ENCODE peak calls at places on chromosome 6, in four cellular contexts. One of them, this sample, is unnamed.

GRCh38 chr6:3607171-3607570 is 144.3 kb downstream of the PXDC1 start:
- DNase-seq in GM13977: no peak
- DNase-seq in type B pancreatic cell: no peak
- DNase-seq in right atrium auricular region: no peak
- DNase-seq in this sample: no peak

GRCh38 chr6:37650071-37650481 is 47.6 kb downstream of the MDGA1 start:
- DNase-seq in GM13977: peak
- DNase-seq in type B pancreatic cell: no peak
- DNase-seq in right atrium auricular region: no peak
- DNase-seq in this sample: no peak

GRCh38 chr6:50655848-50656453 is 57.4 kb upstream of the TFAP2D start:
- DNase-seq in GM13977: peak
- DNase-seq in type B pancreatic cell: no peak
- DNase-seq in right atrium auricular region: no peak
- DNase-seq in this sample: peak

GRCh38 chr6:130140084-130140483 is 82.7 kb downstream of the SAMD3 start:
- DNase-seq in GM13977: no peak
- DNase-seq in type B pancreatic cell: no peak
- DNase-seq in right atrium auricular region: no peak
- DNase-seq in this sample: no peak

GRCh38 chr6:23027281-23027680 is 457.9 kb downstream of the HDGFL1 start:
- DNase-seq in GM13977: no peak
- DNase-seq in type B pancreatic cell: no peak
- DNase-seq in right atrium auricular region: no peak
- DNase-seq in this sample: no peak

GRCh38 chr6:160279850-160280249 is 21.2 kb upstream of the SLC22A2 start:
- DNase-seq in GM13977: no peak
- DNase-seq in type B pancreatic cell: no peak
- DNase-seq in right atrium auricular region: no peak
- DNase-seq in this sample: no peak

GRCh38 chr6:3343089-3343901 is 84.5 kb downstream of the PSMG4 start:
- DNase-seq in GM13977: no peak
- DNase-seq in type B pancreatic cell: no peak
- DNase-seq in right atrium auricular region: no peak
- DNase-seq in this sample: no peak

GRCh38 chr6:33455051-33455450 is 675 bp downstream of the ZBTB9 start:
- DNase-seq in GM13977: peak
- DNase-seq in type B pancreatic cell: peak
- DNase-seq in right atrium auricular region: peak
- DNase-seq in this sample: no peak

GRCh38 chr6:47262226-47262625 is 47.5 kb downstream of the TNFRSF21 start:
- DNase-seq in GM13977: no peak
- DNase-seq in type B pancreatic cell: no peak
- DNase-seq in right atrium auricular region: no peak
- DNase-seq in this sample: no peak

GRCh38 chr6:115618311-115618710 is 442.4 kb downstream of the FRK start:
- DNase-seq in GM13977: no peak
- DNase-seq in type B pancreatic cell: no peak
- DNase-seq in right atrium auricular region: no peak
- DNase-seq in this sample: no peak

GRCh38 chr6:166494757-166495486 is 91.6 kb downstream of the RAMACL start:
- DNase-seq in GM13977: no peak
- DNase-seq in type B pancreatic cell: no peak
- DNase-seq in right atrium auricular region: no peak
- DNase-seq in this sample: no peak

GRCh38 chr6:135870722-135871121 is 19.2 kb downstream of the PDE7B start:
- DNase-seq in GM13977: no peak
- DNase-seq in type B pancreatic cell: no peak
- DNase-seq in right atrium auricular region: no peak
- DNase-seq in this sample: no peak

GRCh38 chr6:36126553-36127458 is 3.5 kb upstream of the MAPK13 start:
- DNase-seq in GM13977: no peak
- DNase-seq in type B pancreatic cell: no peak
- DNase-seq in right atrium auricular region: no peak
- DNase-seq in this sample: no peak

GRCh38 chr6:29737707-29738630 is 14.7 kb downstream of the HLA-F start:
- DNase-seq in GM13977: peak
- DNase-seq in type B pancreatic cell: no peak
- DNase-seq in right atrium auricular region: no peak
- DNase-seq in this sample: peak

GRCh38 chr6:21808551-21809181 is 215.1 kb downstream of the SOX4 start:
- DNase-seq in GM13977: no peak
- DNase-seq in type B pancreatic cell: no peak
- DNase-seq in right atrium auricular region: no peak
- DNase-seq in this sample: no peak

GRCh38 chr6:105881608-105882007 is 204.5 kb upstream of the PRDM1 start:
- DNase-seq in GM13977: no peak
- DNase-seq in type B pancreatic cell: no peak
- DNase-seq in right atrium auricular region: no peak
- DNase-seq in this sample: no peak

GRCh38 chr6:74577619-74578018 is 628.2 kb downstream of the COL12A1 start:
- DNase-seq in GM13977: peak
- DNase-seq in type B pancreatic cell: no peak
- DNase-seq in right atrium auricular region: no peak
- DNase-seq in this sample: no peak

GRCh38 chr6:104402572-104402971 is 457.1 kb downstream of the HACE1 start:
- DNase-seq in GM13977: no peak
- DNase-seq in type B pancreatic cell: no peak
- DNase-seq in right atrium auricular region: no peak
- DNase-seq in this sample: no peak

GRCh38 chr6:39804666-39805065 is 12.5 kb downstream of the DAAM2 start:
- DNase-seq in GM13977: no peak
- DNase-seq in type B pancreatic cell: no peak
- DNase-seq in right atrium auricular region: no peak
- DNase-seq in this sample: no peak

GRCh38 chr6:12062605-12063004 is 50.5 kb downstream of the HIVEP1 start:
- DNase-seq in GM13977: no peak
- DNase-seq in type B pancreatic cell: no peak
- DNase-seq in right atrium auricular region: no peak
- DNase-seq in this sample: no peak

GRCh38 chr6:87407531-87407895 is 259 bp upstream of the CFAP206 start:
- DNase-seq in GM13977: peak
- DNase-seq in type B pancreatic cell: no peak
- DNase-seq in right atrium auricular region: no peak
- DNase-seq in this sample: peak

GRCh38 chr6:15023448-15023847 is 222.4 kb upstream of the JARID2 start:
- DNase-seq in GM13977: peak
- DNase-seq in type B pancreatic cell: no peak
- DNase-seq in right atrium auricular region: no peak
- DNase-seq in this sample: peak

GRCh38 chr6:87473419-87473903 is 687 bp downstream of the SLC35A1 start:
- DNase-seq in GM13977: peak
- DNase-seq in type B pancreatic cell: no peak
- DNase-seq in right atrium auricular region: no peak
- DNase-seq in this sample: peak

GRCh38 chr6:133171989-133172604 is 69.1 kb upstream of the EYA4 start:
- DNase-seq in GM13977: no peak
- DNase-seq in type B pancreatic cell: no peak
- DNase-seq in right atrium auricular region: no peak
- DNase-seq in this sample: no peak

GRCh38 chr6:165663736-165664552 is 903 bp upstream of the PDE10A start:
- DNase-seq in GM13977: peak
- DNase-seq in type B pancreatic cell: peak
- DNase-seq in right atrium auricular region: no peak
- DNase-seq in this sample: no peak

GRCh38 chr6:33925869-33926268 is 122.1 kb upstream of the MLN start:
- DNase-seq in GM13977: no peak
- DNase-seq in type B pancreatic cell: no peak
- DNase-seq in right atrium auricular region: no peak
- DNase-seq in this sample: no peak

GRCh38 chr6:116615937-116616756 is at the start of gene RSPH4A:
- DNase-seq in GM13977: peak
- DNase-seq in type B pancreatic cell: peak
- DNase-seq in right atrium auricular region: peak
- DNase-seq in this sample: peak

GRCh38 chr6:42393339-42393738 is 58.4 kb downstream of the TRERF1 start:
- DNase-seq in GM13977: no peak
- DNase-seq in type B pancreatic cell: no peak
- DNase-seq in right atrium auricular region: no peak
- DNase-seq in this sample: no peak

GRCh38 chr6:70183512-70183911 is 119.4 kb downstream of the COL9A1 start:
- DNase-seq in GM13977: no peak
- DNase-seq in type B pancreatic cell: no peak
- DNase-seq in right atrium auricular region: no peak
- DNase-seq in this sample: no peak

GRCh38 chr6:99485395-99485773 is 29.8 kb downstream of the USP45 start:
- DNase-seq in GM13977: no peak
- DNase-seq in type B pancreatic cell: no peak
- DNase-seq in right atrium auricular region: no peak
- DNase-seq in this sample: no peak

GRCh38 chr6:74925683-74926082 is 280.2 kb downstream of the COL12A1 start:
- DNase-seq in GM13977: no peak
- DNase-seq in type B pancreatic cell: no peak
- DNase-seq in right atrium auricular region: no peak
- DNase-seq in this sample: no peak

GRCh38 chr6:44072959-44073611 is 54.2 kb downstream of the MRPL14 start:
- DNase-seq in GM13977: peak
- DNase-seq in type B pancreatic cell: peak
- DNase-seq in right atrium auricular region: no peak
- DNase-seq in this sample: peak

GRCh38 chr6:129744201-129744879 is 34.4 kb upstream of the ARHGAP18 start:
- DNase-seq in GM13977: no peak
- DNase-seq in type B pancreatic cell: no peak
- DNase-seq in right atrium auricular region: no peak
- DNase-seq in this sample: peak

GRCh38 chr6:155252581-155252980 is 11.2 kb upstream of the CLDN20 start:
- DNase-seq in GM13977: no peak
- DNase-seq in type B pancreatic cell: no peak
- DNase-seq in right atrium auricular region: peak
- DNase-seq in this sample: no peak

GRCh38 chr6:132892929-132893771 is 78.8 kb downstream of the RPS12 start:
- DNase-seq in GM13977: no peak
- DNase-seq in type B pancreatic cell: no peak
- DNase-seq in right atrium auricular region: no peak
- DNase-seq in this sample: no peak

GRCh38 chr6:153099636-153100035 is 31.4 kb downstream of the RGS17 start:
- DNase-seq in GM13977: no peak
- DNase-seq in type B pancreatic cell: no peak
- DNase-seq in right atrium auricular region: no peak
- DNase-seq in this sample: no peak

DNA sequence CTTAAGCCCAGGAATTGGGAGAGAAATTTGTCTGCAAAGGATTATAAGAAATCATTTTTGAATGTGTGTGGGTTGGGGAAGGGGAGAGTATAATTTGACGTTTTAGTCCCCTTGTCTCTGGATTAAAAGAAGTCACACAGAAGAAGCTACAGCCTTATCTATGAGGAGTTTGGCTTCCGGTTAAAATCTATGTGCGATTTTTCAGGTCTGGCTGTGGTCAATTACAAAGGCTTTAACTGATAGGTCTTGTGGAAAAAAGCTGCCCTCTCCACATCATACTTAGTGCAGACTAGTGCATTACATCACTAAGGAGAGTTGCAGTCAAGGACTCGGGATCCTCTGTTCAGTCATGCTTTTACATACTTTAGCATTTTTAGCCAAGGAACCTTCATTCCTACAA is 80.3 kb upstream of the HTR1B start:
- DNase-seq in GM13977: no peak
- DNase-seq in type B pancreatic cell: no peak
- DNase-seq in right atrium auricular region: no peak
- DNase-seq in this sample: no peak
- TF ChIP-seq CTCF in GM13977: no peak
- TF ChIP-seq CTCF in type B pancreatic cell: no peak
- TF ChIP-seq CTCF in right atrium auricular region: no peak
- TF ChIP-seq CTCF in this sample: no peak

GRCh38 chr6:16168858-16169257 is 40.0 kb downstream of the MYLIP start:
- DNase-seq in GM13977: no peak
- DNase-seq in type B pancreatic cell: no peak
- DNase-seq in right atrium auricular region: no peak
- DNase-seq in this sample: peak
- TF ChIP-seq CTCF in GM13977: peak
- TF ChIP-seq CTCF in type B pancreatic cell: peak
- TF ChIP-seq CTCF in right atrium auricular region: peak
- TF ChIP-seq CTCF in this sample: peak

DNA sequence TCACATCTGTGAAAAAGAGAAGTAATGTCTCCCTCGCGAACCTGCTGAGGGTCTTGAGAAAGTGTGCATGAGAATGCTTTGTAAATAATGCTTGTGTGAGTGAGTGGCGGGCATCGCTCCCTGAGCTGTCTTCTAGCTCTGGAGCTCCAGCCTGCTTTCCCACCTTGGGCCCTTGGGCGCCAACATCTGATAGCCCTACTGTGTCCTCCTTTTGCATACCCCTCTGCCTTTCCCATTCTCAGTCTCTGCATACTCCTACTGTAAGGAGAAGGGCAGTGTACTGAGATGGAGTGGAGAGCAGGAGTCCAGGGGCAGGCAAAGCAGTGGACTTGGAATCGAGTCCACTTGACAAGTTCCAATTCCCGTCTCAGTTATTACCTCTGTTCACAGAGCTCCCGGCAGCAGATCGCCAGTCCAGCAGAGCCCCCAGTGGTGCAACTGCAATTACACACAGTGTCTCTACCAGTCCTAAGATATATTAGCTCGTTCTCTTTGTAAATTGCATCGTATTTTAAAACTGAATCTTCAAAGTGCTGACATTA is 855 bp upstream of the NCR2 start:
- DNase-seq in GM13977: no peak
- DNase-seq in type B pancreatic cell: no peak
- DNase-seq in right atrium auricular region: no peak
- DNase-seq in this sample: peak
- TF ChIP-seq CTCF in GM13977: peak
- TF ChIP-seq CTCF in type B pancreatic cell: peak
- TF ChIP-seq CTCF in right atrium auricular region: no peak
- TF ChIP-seq CTCF in this sample: peak

GRCh38 chr6:138689849-138690248 is 83.7 kb upstream of the CCDC28A start:
- DNase-seq in GM13977: no peak
- DNase-seq in type B pancreatic cell: no peak
- DNase-seq in right atrium auricular region: no peak
- DNase-seq in this sample: no peak

GRCh38 chr6:138692978-138693909 is 80.3 kb upstream of the CCDC28A start:
- DNase-seq in GM13977: peak
- DNase-seq in type B pancreatic cell: peak
- DNase-seq in right atrium auricular region: no peak
- DNase-seq in this sample: peak

GRCh38 chr6:138692058-138692977 is 81.3 kb upstream of the CCDC28A start:
- DNase-seq in GM13977: peak
- DNase-seq in type B pancreatic cell: peak
- DNase-seq in right atrium auricular region: no peak
- DNase-seq in this sample: peak

GRCh38 chr6:138690975-138691594 is 82.5 kb upstream of the CCDC28A start:
- DNase-seq in GM13977: no peak
- DNase-seq in type B pancreatic cell: no peak
- DNase-seq in right atrium auricular region: no peak
- DNase-seq in this sample: no peak

GRCh38 chr6:138691595-138692057 is 81.9 kb upstream of the CCDC28A start:
- DNase-seq in GM13977: no peak
- DNase-seq in type B pancreatic cell: no peak
- DNase-seq in right atrium auricular region: no peak
- DNase-seq in this sample: no peak
- TF ChIP-seq CTCF in GM13977: no peak
- TF ChIP-seq CTCF in type B pancreatic cell: no peak
- TF ChIP-seq CTCF in right atrium auricular region: no peak
- TF ChIP-seq CTCF in this sample: no peak

GRCh38 chr6:169158750-169159149 is 94.9 kb downstream of the THBS2 start:
- DNase-seq in GM13977: peak
- DNase-seq in type B pancreatic cell: no peak
- DNase-seq in right atrium auricular region: no peak
- DNase-seq in this sample: no peak
- TF ChIP-seq CTCF in GM13977: no peak
- TF ChIP-seq CTCF in type B pancreatic cell: no peak
- TF ChIP-seq CTCF in right atrium auricular region: no peak
- TF ChIP-seq CTCF in this sample: no peak

This sample was measured in OCI-LY7.